ENCODE peak calls at places on chromosomes 11 and 22, in four cellular contexts. One of them, this sample, is unnamed. For H3K9me3, the result is how much of the 10 kb centered on the place peaks cover.

GRCh38 chr22:41768420-41768819 is 32.1 kb upstream of the CCDC134 start:
- DNase-seq in mammary epithelial cell: peak
- DNase-seq in cardiac muscle cell: no peak
- DNase-seq in K562: no peak
- DNase-seq in this sample: no peak

GRCh38 chr11:44573333-44573732 is 7.9 kb downstream of the CD82 start:
- DNase-seq in cardiac muscle cell: no peak
- DNase-seq in mammary epithelial cell: no peak
- DNase-seq in K562: no peak
- DNase-seq in this sample: no peak

GRCh38 chr22:16968218-16968595 is 39.8 kb downstream of the GAB4 start:
- DNase-seq in cardiac muscle cell: no peak
- DNase-seq in mammary epithelial cell: no peak
- DNase-seq in K562: no peak
- DNase-seq in this sample: no peak

GRCh38 chr11:1193326-1194230 is 29.3 kb upstream of the MUC5B start:
- DNase-seq in K562: no peak
- DNase-seq in mammary epithelial cell: no peak
- DNase-seq in cardiac muscle cell: no peak
- DNase-seq in this sample: peak

GRCh38 chr22:32494971-32495370 is 20.4 kb downstream of the FBXO7 start:
- DNase-seq in K562: no peak
- DNase-seq in mammary epithelial cell: no peak
- DNase-seq in cardiac muscle cell: no peak
- DNase-seq in this sample: no peak

GRCh38 chr22:19045094-19045493 is 77.1 kb downstream of the DGCR2 start:
- DNase-seq in mammary epithelial cell: no peak
- DNase-seq in K562: no peak
- DNase-seq in cardiac muscle cell: no peak
- DNase-seq in this sample: no peak

GRCh38 chr11:61510178-61510979 is 1.8 kb downstream of the LRRC10B start:
- DNase-seq in mammary epithelial cell: no peak
- DNase-seq in cardiac muscle cell: no peak
- DNase-seq in K562: no peak
- DNase-seq in this sample: no peak

GRCh38 chr11:58152776-58153175 is 27.4 kb upstream of the OR9I1 start:
- DNase-seq in K562: no peak
- DNase-seq in cardiac muscle cell: no peak
- DNase-seq in mammary epithelial cell: no peak
- DNase-seq in this sample: no peak

GRCh38 chr11:20668410-20668809 is 976 bp upstream of the NELL1 start:
- DNase-seq in mammary epithelial cell: no peak
- DNase-seq in K562: no peak
- DNase-seq in cardiac muscle cell: no peak
- DNase-seq in this sample: no peak

GRCh38 chr11:73182824-73183321 is 35.2 kb upstream of the P2RY2 start:
- DNase-seq in mammary epithelial cell: no peak
- DNase-seq in K562: peak
- DNase-seq in cardiac muscle cell: peak
- DNase-seq in this sample: peak

GRCh38 chr22:33785283-33785991 is 134.8 kb downstream of the LARGE1 start:
- DNase-seq in cardiac muscle cell: no peak
- DNase-seq in K562: no peak
- DNase-seq in mammary epithelial cell: peak
- DNase-seq in this sample: no peak

GRCh38 chr22:19984201-19984753 is 32.3 kb downstream of the ARVCF start:
- DNase-seq in mammary epithelial cell: peak
- DNase-seq in K562: peak
- DNase-seq in cardiac muscle cell: no peak
- DNase-seq in this sample: peak

GRCh38 chr11:110148775-110149744 is 55.9 kb downstream of the ZC3H12C start:
- DNase-seq in K562: peak
- DNase-seq in cardiac muscle cell: no peak
- DNase-seq in mammary epithelial cell: peak
- DNase-seq in this sample: no peak

GRCh38 chr11:37409124-37409523 is 811.1 kb upstream of the RAG2 start:
- DNase-seq in cardiac muscle cell: no peak
- DNase-seq in K562: no peak
- DNase-seq in mammary epithelial cell: peak
- DNase-seq in this sample: no peak

GRCh38 chr11:33317662-33318061 is 60.5 kb downstream of the HIPK3 start:
- DNase-seq in cardiac muscle cell: no peak
- DNase-seq in K562: no peak
- DNase-seq in mammary epithelial cell: peak
- DNase-seq in this sample: no peak

GRCh38 chr22:50215297-50216049 is 14.7 kb downstream of the SELENOO start:
- DNase-seq in mammary epithelial cell: no peak
- DNase-seq in K562: no peak
- DNase-seq in cardiac muscle cell: no peak
- DNase-seq in this sample: peak

GRCh38 chr11:74710291-74710938 is 20.8 kb downstream of the CHRDL2 start:
- DNase-seq in mammary epithelial cell: no peak
- DNase-seq in K562: peak
- DNase-seq in cardiac muscle cell: peak
- DNase-seq in this sample: no peak

GRCh38 chr22:35538801-35539321 is 1.8 kb upstream of the RASD2 start:
- DNase-seq in K562: peak
- DNase-seq in mammary epithelial cell: peak
- DNase-seq in cardiac muscle cell: peak
- DNase-seq in this sample: no peak

GRCh38 chr11:3165152-3165705 is at the start of gene OSBPL5:
- DNase-seq in K562: peak
- DNase-seq in mammary epithelial cell: peak
- DNase-seq in cardiac muscle cell: peak
- DNase-seq in this sample: peak

GRCh38 chr11:114169321-114169749 is 109.8 kb downstream of the ZBTB16 start:
- DNase-seq in cardiac muscle cell: no peak
- DNase-seq in mammary epithelial cell: no peak
- DNase-seq in K562: no peak
- DNase-seq in this sample: no peak

GRCh38 chr11:102007567-102008437 is 39.4 kb upstream of the CFAP300 start:
- DNase-seq in mammary epithelial cell: peak
- DNase-seq in cardiac muscle cell: peak
- DNase-seq in K562: peak
- DNase-seq in this sample: no peak

GRCh38 chr11:66967670-66968425 is 7.3 kb upstream of the C11orf86 start:
- DNase-seq in cardiac muscle cell: no peak
- DNase-seq in K562: no peak
- DNase-seq in mammary epithelial cell: peak
- DNase-seq in this sample: peak

GRCh38 chr11:3849297-3849874 is 6.1 kb upstream of the STIM1 start:
- DNase-seq in cardiac muscle cell: peak
- DNase-seq in K562: peak
- DNase-seq in mammary epithelial cell: peak
- DNase-seq in this sample: no peak

GRCh38 chr11:45554230-45554967 is 111.0 kb downstream of the CHST1 start:
- DNase-seq in mammary epithelial cell: no peak
- DNase-seq in K562: no peak
- DNase-seq in cardiac muscle cell: no peak
- DNase-seq in this sample: no peak

GRCh38 chr11:2590951-2591754 is 108.6 kb downstream of the KCNQ1OT1 start:
- DNase-seq in cardiac muscle cell: no peak
- DNase-seq in K562: no peak
- DNase-seq in mammary epithelial cell: no peak
- DNase-seq in this sample: peak

GRCh38 chr11:60349990-60350389 is 22.9 kb downstream of the MS4A6E start:
- DNase-seq in K562: no peak
- DNase-seq in mammary epithelial cell: no peak
- DNase-seq in cardiac muscle cell: no peak
- DNase-seq in this sample: no peak

GRCh38 chr11:73234403-73235181 is 16.5 kb downstream of the P2RY2 start:
- DNase-seq in mammary epithelial cell: no peak
- DNase-seq in K562: no peak
- DNase-seq in cardiac muscle cell: no peak
- DNase-seq in this sample: peak

GRCh38 chr22:47130883-47131610 is 368.6 kb downstream of the TBC1D22A start:
- DNase-seq in K562: no peak
- DNase-seq in mammary epithelial cell: no peak
- DNase-seq in cardiac muscle cell: no peak
- DNase-seq in this sample: no peak

GRCh38 chr11:121582296-121582695 is 129.5 kb upstream of the SORL1-AS1 start:
- DNase-seq in cardiac muscle cell: no peak
- DNase-seq in mammary epithelial cell: no peak
- DNase-seq in K562: no peak
- DNase-seq in this sample: no peak

GRCh38 chr22:45511847-45512261 is 9.2 kb downstream of the FBLN1 start:
- DNase-seq in cardiac muscle cell: peak
- DNase-seq in K562: no peak
- DNase-seq in mammary epithelial cell: no peak
- DNase-seq in this sample: peak

GRCh38 chr22:48511211-48511610 is 1316.5 kb downstream of the BRD1 start:
- DNase-seq in K562: no peak
- DNase-seq in mammary epithelial cell: no peak
- DNase-seq in cardiac muscle cell: no peak
- DNase-seq in this sample: no peak

GRCh38 chr11:11659567-11660341 is 37.9 kb upstream of the GALNT18 start:
- DNase-seq in mammary epithelial cell: no peak
- DNase-seq in cardiac muscle cell: no peak
- DNase-seq in K562: peak
- DNase-seq in this sample: no peak

DNA sequence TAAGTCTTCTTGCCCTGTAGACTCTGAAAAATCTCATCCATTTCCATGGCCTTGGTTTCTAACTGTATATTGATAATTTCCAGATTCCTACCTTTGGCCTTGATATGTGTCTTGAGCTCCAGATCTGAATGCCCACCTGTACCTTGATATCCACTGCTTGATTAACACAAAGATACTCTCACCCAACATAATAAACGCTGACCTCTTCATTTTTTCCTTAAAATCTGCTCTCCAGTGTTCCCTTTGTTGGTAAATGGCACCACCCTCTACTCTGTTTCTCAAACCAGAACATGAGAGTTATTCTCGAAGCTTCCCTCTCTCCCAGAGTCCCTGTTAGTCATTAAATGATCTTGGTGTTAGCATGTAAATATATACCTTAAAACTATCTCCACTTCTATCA is 13.4 kb downstream of the TUG1 start:
- DNase-seq in mammary epithelial cell: no peak
- DNase-seq in cardiac muscle cell: no peak
- DNase-seq in K562: no peak
- DNase-seq in this sample: no peak
- H3K9me3 ChIP-seq in mammary epithelial cell: under half
- H3K9me3 ChIP-seq in cardiac muscle cell: under half
- H3K9me3 ChIP-seq in K562: under half
- H3K9me3 ChIP-seq in this sample: under half

GRCh38 chr11:9562716-9563115 is 10.8 kb upstream of the WEE1 start:
- DNase-seq in cardiac muscle cell: no peak
- DNase-seq in mammary epithelial cell: peak
- DNase-seq in K562: no peak
- DNase-seq in this sample: no peak
- H3K27ac ChIP-seq in cardiac muscle cell: no peak
- H3K27ac ChIP-seq in mammary epithelial cell: no peak
- H3K27ac ChIP-seq in K562: no peak
- H3K27ac ChIP-seq in this sample: no peak

GRCh38 chr11:64181506-64182411 is 4.2 kb upstream of the STIP1 start:
- DNase-seq in mammary epithelial cell: peak
- DNase-seq in cardiac muscle cell: peak
- DNase-seq in K562: peak
- DNase-seq in this sample: peak

GRCh38 chr11:64183890-64184289 is 2.1 kb upstream of the STIP1 start:
- DNase-seq in K562: no peak
- DNase-seq in mammary epithelial cell: no peak
- DNase-seq in cardiac muscle cell: no peak
- DNase-seq in this sample: peak

GRCh38 chr11:64178203-64178602 is 7.8 kb upstream of the STIP1 start:
- DNase-seq in cardiac muscle cell: no peak
- DNase-seq in mammary epithelial cell: no peak
- DNase-seq in K562: no peak
- DNase-seq in this sample: no peak

GRCh38 chr11:64179221-64179620 is 6.8 kb upstream of the STIP1 start:
- DNase-seq in cardiac muscle cell: no peak
- DNase-seq in mammary epithelial cell: no peak
- DNase-seq in K562: no peak
- DNase-seq in this sample: peak

DNA sequence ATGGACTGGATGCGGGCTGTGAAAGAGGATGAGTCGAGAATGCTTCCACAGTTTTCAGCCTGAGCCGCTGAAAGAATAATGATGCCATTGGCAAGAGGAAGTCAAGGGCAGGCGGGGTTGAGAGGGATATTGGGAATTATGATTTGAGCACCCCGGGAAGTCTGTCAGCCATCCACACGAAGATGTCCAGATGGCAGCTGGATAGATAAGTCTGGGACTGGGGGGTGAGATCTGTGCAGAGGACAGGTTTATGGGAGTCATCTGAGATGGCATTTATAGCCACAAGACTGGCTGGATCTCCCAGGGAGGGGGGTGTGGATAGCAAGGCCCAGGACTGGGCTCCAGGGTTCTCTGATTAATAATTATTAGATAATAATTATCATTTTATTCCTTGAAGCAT is 5.1 kb upstream of the STIP1 start:
- DNase-seq in mammary epithelial cell: no peak
- DNase-seq in cardiac muscle cell: no peak
- DNase-seq in K562: no peak
- DNase-seq in this sample: peak
- H3K4me3 ChIP-seq in mammary epithelial cell: no peak
- H3K4me3 ChIP-seq in cardiac muscle cell: no peak
- H3K4me3 ChIP-seq in K562: no peak
- H3K4me3 ChIP-seq in this sample: no peak

DNA sequence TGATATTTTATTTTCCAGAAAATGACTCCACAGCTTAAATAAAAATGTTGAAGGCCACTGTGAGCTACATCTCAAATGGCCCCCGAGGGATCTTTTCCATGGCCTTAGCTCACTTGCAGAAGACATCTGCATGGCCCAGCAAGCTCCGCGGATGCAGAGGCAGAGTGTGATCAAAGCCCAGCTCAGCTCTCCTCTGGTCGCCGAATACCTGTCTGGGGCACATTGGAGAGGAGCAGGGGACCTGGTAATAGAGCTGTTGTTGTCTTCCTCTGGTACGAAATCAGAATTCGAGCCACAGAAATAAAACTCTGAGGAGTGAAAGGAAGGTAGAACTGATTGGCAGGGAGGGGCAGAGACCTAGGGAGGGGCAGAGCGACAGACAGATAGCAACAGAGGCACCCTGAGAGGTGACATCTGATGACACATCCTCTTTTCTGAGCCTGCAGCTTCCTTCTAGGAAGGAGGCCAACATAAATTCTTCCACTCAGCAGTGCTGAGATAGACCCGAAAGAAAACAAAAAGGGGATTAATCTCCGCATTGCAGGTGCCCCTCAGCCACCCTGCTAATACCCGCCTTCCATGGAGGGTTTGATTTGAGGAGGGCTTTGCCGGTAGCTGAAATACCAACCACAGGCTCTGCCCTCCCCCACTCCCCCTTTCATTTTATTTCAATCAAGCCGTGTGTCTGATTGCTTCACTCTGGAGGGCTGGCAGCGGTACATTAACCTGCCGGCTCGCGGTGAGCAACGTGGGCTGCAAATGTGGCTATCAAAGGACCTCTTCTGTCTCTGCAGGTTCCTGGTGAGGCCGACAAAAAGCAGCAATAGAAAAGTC is 759.4 kb downstream of the OPCML start:
- DNase-seq in K562: no peak
- DNase-seq in cardiac muscle cell: no peak
- DNase-seq in mammary epithelial cell: no peak
- DNase-seq in this sample: no peak
- H3K9me3 ChIP-seq in K562: under half
- H3K9me3 ChIP-seq in cardiac muscle cell: under half
- H3K9me3 ChIP-seq in mammary epithelial cell: under half
- H3K9me3 ChIP-seq in this sample: under half

GRCh38 chr11:131488208-131488607 is 117.8 kb downstream of the NTM start:
- DNase-seq in cardiac muscle cell: no peak
- DNase-seq in K562: no peak
- DNase-seq in mammary epithelial cell: no peak
- DNase-seq in this sample: no peak
- H3K27ac ChIP-seq in cardiac muscle cell: no peak
- H3K27ac ChIP-seq in K562: no peak
- H3K27ac ChIP-seq in mammary epithelial cell: no peak
- H3K27ac ChIP-seq in this sample: no peak

This sample was measured in left lung.